ENCODE peak calls at places on chromosome 1, in five cellular contexts. J is Panc1; Q is activated CD8-positive, alpha-beta T cell treated with anti-CD3 and anti-CD28 coated beads for 36 hours; X is T-helper 9 cell; H is astrocyte of the spinal cord. E is an unnamed sample.
A peak's percentile ranks its signal among the peaks of the same experiment; 100 is the strongest.

GRCh38 chr1:76690784-76691183 is 176.5 kb upstream of the ST6GALNAC5 start:
- DNase-seq in Q (no peak), X (no peak), H (peak; percentile 9), J (no peak), E (no peak)

GRCh38 chr1:229342902-229343587 is at the start of gene CCSAP:
- DNase-seq in H (peak; percentile 32), J (no peak), X (peak; percentile 44), Q (peak; percentile 57), E (peak; percentile 25)

GRCh38 chr1:19618428-19618827 is 25.7 kb upstream of the NBL1 start:
- DNase-seq in J (no peak), X (no peak), H (peak; percentile 31), Q (no peak), E (no peak)

GRCh38 chr1:12454406-12455391 is 163.3 kb downstream of the DHRS3 start:
- DNase-seq in Q (no peak), H (peak; percentile 72), X (no peak), J (no peak), E (no peak)

GRCh38 chr1:112718691-112719418 is 3.7 kb upstream of the PPM1J start:
- DNase-seq in H (peak; percentile 34), Q (peak; percentile 81), X (peak; percentile 73), J (no peak), E (peak; percentile 52)

GRCh38 chr1:182120411-182121258 is 59.1 kb upstream of the ZNF648 start:
- DNase-seq in X (no peak), J (no peak), Q (no peak), H (peak; percentile 80), E (peak; percentile 82)

GRCh38 chr1:195608883-195609282 is 999.4 kb downstream of the KCNT2 start:
- DNase-seq in H (no peak), J (no peak), Q (no peak), X (no peak), E (no peak)

GRCh38 chr1:109239580-109240068 is 9.7 kb upstream of the CELSR2 start:
- DNase-seq in H (peak; percentile 37), X (no peak), J (no peak), Q (peak; percentile 58), E (peak; percentile 38)

GRCh38 chr1:36511804-36512798 is 29.4 kb upstream of the CSF3R start:
- DNase-seq in Q (no peak), H (no peak), X (no peak), J (no peak), E (peak; percentile 20)

GRCh38 chr1:44817771-44818495 is 9.6 kb downstream of the BTBD19 start:
- DNase-seq in J (no peak), Q (no peak), X (no peak), H (no peak), E (no peak)

GRCh38 chr1:39622427-39622826 is 17.0 kb downstream of the HEYL start:
- DNase-seq in X (no peak), J (no peak), H (no peak), Q (no peak), E (no peak)

GRCh38 chr1:1482856-1483255 is 11.3 kb downstream of the ATAD3B start:
- DNase-seq in X (no peak), J (no peak), H (no peak), Q (no peak), E (no peak)

GRCh38 chr1:153070243-153070642 is 1.2 kb downstream of the SPRR2B start:
- DNase-seq in H (no peak), Q (no peak), X (no peak), J (no peak), E (no peak)

GRCh38 chr1:74571493-74571800 is 59.0 kb upstream of the LRRC53 start:
- DNase-seq in Q (no peak), X (no peak), H (no peak), J (no peak), E (no peak)